ENCODE peak calls at places on chromosomes 13 and 19, in four cellular contexts. Z, A, J and D are unnamed samples.

GRCh38 chr19:38213911-38214625 is 10.0 kb downstream of the DPF1 start:
- DNase-seq in Z (peak), A (no peak), J (no peak), D (peak)

GRCh38 chr19:54042989-54043388 is 20.7 kb downstream of the VSTM1 start:
- DNase-seq in Z (no peak), A (no peak), J (no peak), D (no peak)

GRCh38 chr13:62627226-62627625 is 1211.6 kb upstream of the PCDH20 start:
- DNase-seq in Z (no peak), A (no peak), J (no peak), D (no peak)

GRCh38 chr19:38024991-38025716 is 118.1 kb downstream of the SIPA1L3 start:
- DNase-seq in Z (no peak), A (no peak), J (no peak), D (no peak)

GRCh38 chr13:91154553-91154952 is 192.9 kb upstream of the MIR17HG start:
- DNase-seq in Z (no peak), A (no peak), J (no peak), D (no peak)

GRCh38 chr19:16342002-16342715 is 17.5 kb downstream of the KLF2 start:
- DNase-seq in Z (peak), A (no peak), J (no peak), D (peak)

GRCh38 chr19:52942371-52943133 is 19.3 kb upstream of the ZNF888 start:
- DNase-seq in Z (peak), A (peak), J (peak), D (peak)

GRCh38 chr13:33487575-33488243 is 202.2 kb upstream of the STARD13 start:
- DNase-seq in Z (no peak), A (no peak), J (no peak), D (no peak)

GRCh38 chr19:4108767-4109625 is 14.9 kb downstream of the MAP2K2 start:
- DNase-seq in Z (peak), A (no peak), J (no peak), D (peak)

GRCh38 chr19:51018745-51019543 is 565 bp downstream of the KLK10 start:
- DNase-seq in Z (no peak), A (no peak), J (no peak), D (no peak)

GRCh38 chr19:41521860-41522555 is 54.0 kb upstream of the CEACAM21 start:
- DNase-seq in Z (peak), A (peak), J (no peak), D (peak)

GRCh38 chr19:46076951-46077814 is 36.4 kb upstream of the IGFL4 start:
- DNase-seq in Z (no peak), A (peak), J (no peak), D (no peak)

GRCh38 chr19:28213476-28214082 is 999.4 kb downstream of the UQCRFS1 start:
- DNase-seq in Z (no peak), A (peak), J (no peak), D (no peak)

GRCh38 chr13:112053167-112053743 is 13.7 kb upstream of the SOX1 start:
- DNase-seq in Z (no peak), A (no peak), J (no peak), D (no peak)

GRCh38 chr13:33228645-33229445 is 56.7 kb downstream of the STARD13 start:
- DNase-seq in Z (peak), A (peak), J (no peak), D (peak)

GRCh38 chr13:106599875-106600797 is 32.2 kb upstream of the ARGLU1 start:
- DNase-seq in Z (no peak), A (no peak), J (no peak), D (no peak)

GRCh38 chr19:8041553-8041952 is 11.0 kb upstream of the CCL25 start:
- DNase-seq in Z (no peak), A (no peak), J (no peak), D (no peak)

GRCh38 chr13:73215807-73216206 is 157.0 kb downstream of the KLF5 start:
- DNase-seq in Z (no peak), A (no peak), J (no peak), D (no peak)

GRCh38 chr19:7500811-7501450 is 12.1 kb upstream of the PEX11G start:
- DNase-seq in Z (no peak), A (peak), J (peak), D (no peak)

GRCh38 chr13:58048670-58049069 is 417.1 kb downstream of the PCDH17 start:
- DNase-seq in Z (no peak), A (no peak), J (no peak), D (no peak)

GRCh38 chr19:35038623-35039512 is 2.7 kb upstream of the HPN start:
- DNase-seq in Z (no peak), A (peak), J (no peak), D (no peak)

GRCh38 chr13:113033054-113033453 is 64.0 kb downstream of the MCF2L start:
- DNase-seq in Z (no peak), A (no peak), J (no peak), D (no peak)

GRCh38 chr13:51760592-51760991 is 43.4 kb downstream of the DHRS12 start:
- DNase-seq in Z (no peak), A (no peak), J (no peak), D (no peak)

GRCh38 chr13:52414963-52415362 is 9.0 kb upstream of the THSD1 start:
- DNase-seq in Z (no peak), A (no peak), J (no peak), D (no peak)

GRCh38 chr19:10961073-10961762 is 388 bp downstream of the SMARCA4 start:
- DNase-seq in Z (no peak), A (peak), J (no peak), D (no peak)

GRCh38 chr19:6238256-6238642 is 41.5 kb downstream of the MLLT1 start:
- DNase-seq in Z (no peak), A (peak), J (no peak), D (no peak)

GRCh38 chr13:35720690-35721554 is 244.4 kb upstream of the MAB21L1 start:
- DNase-seq in Z (peak), A (peak), J (no peak), D (peak)

GRCh38 chr13:28268800-28269223 is 130.5 kb downstream of the PAN3 start:
- DNase-seq in Z (peak), A (no peak), J (no peak), D (peak)

GRCh38 chr13:27619711-27620376 is 485 bp downstream of the LNX2 start:
- DNase-seq in Z (no peak), A (peak), J (no peak), D (no peak)

GRCh38 chr13:23074054-23074805 is 106.5 kb upstream of the SGCG start:
- DNase-seq in Z (no peak), A (no peak), J (no peak), D (no peak)

GRCh38 chr19:5627395-5627904 is 4.6 kb downstream of the SAFB start:
- DNase-seq in Z (no peak), A (no peak), J (no peak), D (no peak)

GRCh38 chr19:39494661-39495060 is 4.1 kb upstream of the DLL3 start:
- DNase-seq in Z (no peak), A (no peak), J (no peak), D (no peak)

GRCh38 chr13:24664726-24665409 is 15.3 kb upstream of the ATP12A start:
- DNase-seq in Z (no peak), A (no peak), J (no peak), D (no peak)

GRCh38 chr19:15810335-15810734 is 5.1 kb downstream of the OR10H1 start:
- DNase-seq in Z (no peak), A (no peak), J (no peak), D (no peak)

GRCh38 chr19:16412596-16413355 is 59.0 kb downstream of the EPS15L1 start:
- DNase-seq in Z (no peak), A (no peak), J (no peak), D (no peak)

GRCh38 chr13:36160297-36160696 is 29.1 kb upstream of the DCLK1 start:
- DNase-seq in Z (no peak), A (no peak), J (no peak), D (no peak)

GRCh38 chr19:41149831-41150230 is 35.6 kb downstream of the CYP2F1 start:
- DNase-seq in Z (no peak), A (no peak), J (no peak), D (no peak)

GRCh38 chr19:49889687-49890348 is 6.9 kb downstream of the IL4I1 start:
- DNase-seq in Z (peak), A (peak), J (no peak), D (peak)